ENCODE peak calls at places on chromosomes 5 and 9, in eight cellular contexts. O is heart left ventricle; T is transverse colon; D is CD4-positive, CD25-positive, alpha-beta regulatory T cell; S is neural progenitor cell; P is keratinocyte; I is psoas muscle; N is PC-3. E is an unnamed sample.

GRCh38 chr9:127004946-127005769 is 90.6 kb downstream of the RALGPS1 start:
- DNase-seq in I (no peak), N (peak), T (no peak), O (no peak), D (peak), S (no peak), P (no peak), E (peak)

GRCh38 chr5:108481355-108481931 is 99.5 kb upstream of the FBXL17 start:
- DNase-seq in D (no peak), N (peak), I (no peak), S (peak), P (no peak), O (no peak), T (no peak), E (no peak)

GRCh38 chr5:125560476-125561225 is 814.2 kb upstream of the ZNF608 start:
- DNase-seq in I (no peak), N (peak), P (no peak), O (no peak), D (no peak), S (no peak), T (no peak), E (no peak)

GRCh38 chr9:84170521-84171141 is 169.9 kb downstream of the SLC28A3 start:
- DNase-seq in N (peak), O (peak), S (peak), D (no peak), P (no peak), T (peak), I (peak), E (peak)

GRCh38 chr9:32394381-32395049 is 10.1 kb downstream of the ACO1 start:
- DNase-seq in I (no peak), S (no peak), P (no peak), T (no peak), O (no peak), D (no peak), N (peak), E (no peak)

GRCh38 chr5:530001-530400 is 5.8 kb upstream of the SLC9A3 start:
- DNase-seq in O (no peak), D (no peak), T (no peak), S (no peak), P (no peak), N (no peak), I (no peak), E (no peak)

GRCh38 chr5:124634228-124634819 is 112.1 kb downstream of the ZNF608 start:
- DNase-seq in T (no peak), S (no peak), O (no peak), P (no peak), D (no peak), N (peak), I (no peak), E (no peak)

GRCh38 chr5:147148715-147149114 is 86.1 kb upstream of the STK32A start:
- DNase-seq in N (no peak), S (no peak), P (no peak), I (no peak), O (no peak), T (no peak), D (no peak), E (no peak)

GRCh38 chr9:109117856-109118801 is 1.6 kb downstream of the TMEM245 start:
- DNase-seq in O (peak), I (peak), T (peak), S (peak), P (no peak), N (peak), D (peak), E (peak)

GRCh38 chr5:135429326-135429725 is 17.8 kb downstream of the DCANP1 start:
- DNase-seq in D (no peak), S (peak), O (peak), N (no peak), P (no peak), I (no peak), T (no peak), E (peak)

GRCh38 chr9:91240596-91240995 is 121.1 kb downstream of the AUH start:
- DNase-seq in S (no peak), T (no peak), I (no peak), N (no peak), O (no peak), D (no peak), P (no peak), E (no peak)

GRCh38 chr5:75681125-75681830 is 36.0 kb downstream of the POC5 start:
- DNase-seq in P (no peak), D (peak), I (no peak), T (no peak), S (peak), O (no peak), N (peak), E (no peak)

GRCh38 chr5:169637856-169638190 is 748 bp downstream of the DOCK2 start:
- DNase-seq in I (no peak), T (peak), S (no peak), O (no peak), D (peak), P (no peak), N (no peak), E (no peak)

GRCh38 chr9:109017493-109017892 is 4.2 kb upstream of the CTNNAL1 start:
- DNase-seq in O (no peak), N (no peak), T (no peak), P (no peak), D (no peak), S (no peak), I (no peak), E (no peak)

GRCh38 chr5:38208782-38209378 is 49.5 kb upstream of the EGFLAM start:
- DNase-seq in P (peak), T (no peak), I (no peak), O (no peak), D (no peak), S (peak), N (peak), E (no peak)

GRCh38 chr5:163563112-163563511 is 57.7 kb downstream of the MAT2B start:
- DNase-seq in D (no peak), O (no peak), I (no peak), N (no peak), S (no peak), P (no peak), T (no peak), E (peak)

GRCh38 chr5:73215525-73215890 is 42.5 kb downstream of the TMEM174 start:
- DNase-seq in S (no peak), P (no peak), I (no peak), O (no peak), T (no peak), N (no peak), D (no peak), E (no peak)

GRCh38 chr5:37825334-37825915 is 14.4 kb downstream of the GDNF start:
- DNase-seq in N (no peak), T (no peak), S (peak), P (no peak), I (no peak), D (no peak), O (no peak), E (no peak)

GRCh38 chr9:23663536-23663935 is 162.5 kb downstream of the ELAVL2 start:
- DNase-seq in T (no peak), D (no peak), S (no peak), O (no peak), P (no peak), N (peak), I (no peak), E (no peak)

GRCh38 chr5:134813407-134813806 is 32.4 kb upstream of the C5orf24 start:
- DNase-seq in D (no peak), I (no peak), T (no peak), O (no peak), S (no peak), N (no peak), P (no peak), E (no peak)

GRCh38 chr5:128378636-128379035 is 159.4 kb downstream of the FBN2 start:
- DNase-seq in O (no peak), T (no peak), P (no peak), D (no peak), N (no peak), I (no peak), S (no peak), E (no peak)

GRCh38 chr5:118752992-118753391 is 235.4 kb downstream of the DTWD2 start:
- DNase-seq in S (no peak), O (no peak), P (no peak), I (no peak), D (no peak), T (no peak), N (no peak), E (no peak)

GRCh38 chr5:59793000-59793399 is 100.5 kb downstream of the PDE4D start:
- DNase-seq in I (peak), S (no peak), D (no peak), P (no peak), N (peak), T (peak), O (peak), E (no peak)

GRCh38 chr5:132810605-132811004 is 2.5 kb upstream of the SOWAHA start:
- DNase-seq in P (no peak), D (no peak), T (no peak), I (no peak), N (no peak), O (no peak), S (no peak), E (no peak)

GRCh38 chr5:58241383-58241782 is 218.5 kb downstream of the PLK2 start:
- DNase-seq in O (peak), N (peak), I (no peak), P (no peak), S (no peak), T (no peak), D (no peak), E (no peak)

GRCh38 chr9:108186996-108187395 is 668.8 kb downstream of the ACTL7B start:
- DNase-seq in I (peak), D (no peak), S (no peak), P (no peak), T (peak), N (no peak), O (peak), E (peak)

GRCh38 chr9:135991771-135992170 is 30.6 kb upstream of the UBAC1 start:
- DNase-seq in S (no peak), O (peak), P (no peak), N (no peak), T (no peak), D (no peak), I (no peak), E (no peak)

GRCh38 chr9:91117959-91118651 is 243.6 kb downstream of the AUH start:
- DNase-seq in N (no peak), I (peak), S (peak), P (no peak), O (peak), D (no peak), T (peak), E (peak)

DNA sequence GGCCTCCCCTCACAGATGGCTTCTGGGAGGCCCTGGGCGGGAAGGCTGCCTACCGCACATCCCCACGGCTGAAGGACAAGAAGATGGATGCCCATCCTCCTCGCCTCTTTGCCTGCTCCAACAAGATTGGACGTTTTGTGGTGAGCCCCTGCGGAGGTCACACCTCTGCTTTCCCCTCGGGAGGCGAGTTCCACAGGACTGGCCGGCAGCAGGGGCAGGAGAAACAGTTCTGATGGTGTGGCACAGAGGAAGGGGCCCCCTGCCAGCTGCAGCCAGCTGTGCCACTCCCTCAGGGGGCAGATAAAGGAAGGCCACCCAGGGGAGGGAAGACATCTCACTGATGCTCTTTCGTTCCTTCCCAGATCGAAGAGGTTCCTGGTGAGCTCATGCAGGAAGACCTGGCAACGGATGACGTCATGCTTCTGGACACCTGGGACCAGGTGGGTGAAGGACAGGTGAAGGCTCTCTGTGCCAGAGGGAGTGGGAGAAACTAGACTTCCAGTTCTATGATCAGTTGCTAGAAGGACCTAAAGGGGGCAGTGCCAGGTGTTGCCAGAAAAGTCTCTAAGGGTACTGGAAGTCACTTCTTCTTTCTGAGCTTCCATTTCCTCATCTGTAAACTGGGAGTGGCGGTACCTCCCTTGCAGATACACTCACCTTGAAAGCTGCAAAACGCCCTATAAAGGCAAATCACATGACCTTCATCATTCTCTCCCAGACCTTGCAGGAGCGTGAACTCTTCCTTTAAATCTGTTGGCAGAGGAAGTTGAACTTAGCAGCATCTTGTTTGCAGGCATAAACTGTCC is 41.0 kb downstream of the STOM start:
- DNase-seq in O (peak), T (no peak), I (no peak), N (no peak), D (no peak), P (no peak), S (no peak), E (no peak)
- H3K27ac ChIP-seq in O (peak), T (peak), I (peak), N (no peak), D (no peak), P (no peak), S (no peak), E (no peak)

GRCh38 chr5:137341831-137342230 is 157.3 kb downstream of the SPOCK1 start:
- DNase-seq in N (no peak), O (no peak), T (no peak), D (no peak), I (no peak), S (no peak), P (no peak), E (no peak)
- H3K27ac ChIP-seq in N (no peak), O (no peak), T (no peak), D (no peak), I (no peak), S (no peak), P (no peak), E (no peak)

GRCh38 chr5:116883875-116884274 is 309.3 kb upstream of the SEMA6A start:
- DNase-seq in S (no peak), N (no peak), P (no peak), O (no peak), D (no peak), T (no peak), I (no peak), E (no peak)
- H3K27ac ChIP-seq in S (no peak), N (no peak), P (no peak), O (no peak), D (no peak), T (no peak), I (no peak), E (no peak)

DNA sequence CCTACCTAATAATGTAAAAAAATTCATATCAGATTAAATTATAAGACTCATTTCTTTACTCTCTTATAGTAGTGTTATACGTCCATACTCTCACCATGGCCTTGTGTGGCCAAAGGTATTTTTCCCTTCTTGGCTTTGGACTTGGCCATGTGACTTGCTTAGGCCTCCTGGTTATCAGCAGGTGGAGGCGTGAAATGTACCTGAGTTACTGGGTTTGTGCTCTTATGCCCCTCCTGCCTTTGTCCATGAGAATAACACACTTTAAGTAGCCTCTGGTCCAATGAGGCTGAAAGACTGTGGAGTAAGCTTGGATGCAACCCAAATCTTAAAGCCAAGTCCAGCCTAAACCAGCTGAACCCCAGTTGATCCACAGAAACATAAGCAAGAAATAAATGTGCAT is 68.7 kb downstream of the RETREG1 start:
- DNase-seq in N (no peak), S (no peak), D (no peak), I (no peak), P (no peak), O (no peak), T (no peak), E (peak)
- H3K27ac ChIP-seq in N (no peak), S (no peak), D (no peak), I (peak), P (no peak), O (no peak), T (no peak), E (peak)

GRCh38 chr9:89470239-89470638 is 27.7 kb downstream of the SEMA4D start:
- DNase-seq in P (no peak), O (no peak), T (no peak), I (no peak), N (no peak), D (peak), S (no peak), E (no peak)
- H3K27ac ChIP-seq in P (no peak), O (no peak), T (no peak), I (no peak), N (no peak), D (peak), S (no peak), E (no peak)

GRCh38 chr9:131642496-131643083 is 97.3 kb downstream of the PRRT1B start:
- DNase-seq in S (peak), T (no peak), D (no peak), P (no peak), N (no peak), I (no peak), O (no peak), E (no peak)

GRCh38 chr9:131639771-131640437 is 94.6 kb downstream of the PRRT1B start:
- DNase-seq in P (no peak), T (no peak), D (no peak), I (no peak), O (no peak), N (no peak), S (peak), E (no peak)

GRCh38 chr9:131636593-131636992 is 91.3 kb downstream of the PRRT1B start:
- DNase-seq in S (no peak), N (no peak), P (no peak), D (no peak), T (no peak), I (no peak), O (no peak), E (no peak)

GRCh38 chr9:131641618-131642495 is 96.5 kb downstream of the PRRT1B start:
- DNase-seq in D (no peak), P (no peak), I (no peak), N (no peak), T (peak), S (no peak), O (no peak), E (peak)

GRCh38 chr9:131640438-131641181 is 95.3 kb downstream of the PRRT1B start:
- DNase-seq in P (no peak), S (no peak), N (no peak), T (no peak), I (no peak), D (no peak), O (no peak), E (no peak)
- H3K27ac ChIP-seq in P (no peak), S (no peak), N (no peak), T (peak), I (no peak), D (no peak), O (no peak), E (peak)